ENCODE peak calls at places on chromosomes 11 and 22, in eight cellular contexts. W is mesendoderm; Y is small intestine; G is brain microvascular endothelial cell; K is effector memory CD4-positive, alpha-beta T cell; A is kidney; P is SK-N-MC; J is mesenchymal stem cell. T is an unnamed sample.

GRCh38 chr22:34414467-34415440 is 494.5 kb upstream of the LARGE1 start:
- DNase-seq in G (no peak), Y (peak; percentile 79), K (no peak), W (peak; percentile 98), P (peak; percentile 64), A (no peak), J (no peak), T (peak; percentile 36)

GRCh38 chr11:290621-291231 is 1.8 kb downstream of the PGGHG start:
- DNase-seq in G (no peak), W (no peak), P (no peak), Y (no peak), J (no peak), K (no peak), A (peak; percentile 76), T (no peak)

GRCh38 chr11:8100605-8101004 is 19.6 kb downstream of the TUB start:
- DNase-seq in J (no peak), W (no peak), K (no peak), Y (no peak), P (no peak), A (no peak), G (no peak), T (no peak)

GRCh38 chr11:76975513-76975912 is 58.7 kb upstream of the B3GNT6 start:
- DNase-seq in Y (no peak), K (no peak), G (no peak), J (no peak), P (no peak), A (no peak), W (no peak), T (no peak)

GRCh38 chr11:30192620-30193019 is 38.2 kb upstream of the FSHB start:
- DNase-seq in W (no peak), A (no peak), G (no peak), K (no peak), Y (no peak), P (no peak), J (no peak), T (no peak)

GRCh38 chr11:124971810-124972209 is 17.8 kb downstream of the CCDC15 start:
- DNase-seq in W (no peak), Y (peak; percentile 43), K (no peak), P (no peak), A (no peak), J (no peak), G (no peak), T (no peak)

GRCh38 chr11:64844330-64845124 is at the start of gene CDC42BPG:
- DNase-seq in K (peak; percentile 60), Y (peak; percentile 91), G (peak; percentile 37), J (peak; percentile 71), A (peak; percentile 93), W (peak; percentile 91), P (no peak), T (peak; percentile 76)

GRCh38 chr22:36563444-36563843 is 34.5 kb upstream of the EIF3D start:
- DNase-seq in W (no peak), J (no peak), Y (no peak), G (no peak), P (no peak), A (no peak), K (no peak), T (no peak)

GRCh38 chr22:39926175-39927152 is 25.6 kb downstream of the GRAP2 start:
- DNase-seq in P (no peak), K (no peak), W (no peak), A (no peak), J (no peak), G (no peak), Y (peak; percentile 54), T (peak; percentile 54)

GRCh38 chr11:134519788-134520187 is 107.7 kb upstream of the B3GAT1 start:
- DNase-seq in P (no peak), A (peak; percentile 22), J (no peak), W (no peak), Y (no peak), G (no peak), K (no peak), T (no peak)

GRCh38 chr11:44058275-44058674 is 7.8 kb upstream of the ACCS start:
- DNase-seq in K (no peak), W (no peak), A (no peak), Y (no peak), P (no peak), G (no peak), J (no peak), T (no peak)

GRCh38 chr11:16945671-16946469 is 68.3 kb downstream of the PLEKHA7 start:
- DNase-seq in A (peak; percentile 79), G (peak; percentile 53), J (peak; percentile 53), P (no peak), Y (peak; percentile 82), W (peak; percentile 79), K (no peak), T (no peak)

GRCh38 chr11:73291196-73291595 is 16.9 kb upstream of the ARHGEF17 start:
- DNase-seq in A (peak; percentile 22), G (no peak), J (no peak), Y (no peak), P (no peak), K (no peak), W (no peak), T (no peak)

GRCh38 chr11:17574141-17574798 is 27.2 kb downstream of the OTOG start:
- DNase-seq in J (no peak), G (no peak), P (no peak), W (no peak), Y (no peak), A (peak; percentile 11), K (no peak), T (no peak)

GRCh38 chr11:122137081-122137793 is 21.2 kb upstream of the BLID start:
- DNase-seq in K (no peak), J (peak; percentile 93), A (no peak), Y (no peak), P (no peak), W (peak; percentile 22), G (peak; percentile 67), T (no peak)

GRCh38 chr22:27580311-27580897 is 221.2 kb downstream of the MN1 start:
- DNase-seq in G (no peak), A (no peak), W (no peak), P (no peak), K (no peak), J (no peak), Y (no peak), T (no peak)

GRCh38 chr22:22958621-22959020 is 71.0 kb downstream of the IGLL5 start:
- DNase-seq in G (no peak), W (no peak), Y (no peak), J (no peak), A (no peak), P (no peak), K (no peak), T (no peak)
- H3K27ac ChIP-seq in G (no peak overlapping the region), W (no peak overlapping the region), Y (no peak overlapping the region), J (no peak overlapping the region), A (no peak overlapping the region), P (no peak overlapping the region), K (no peak overlapping the region), T (no peak overlapping the region)

GRCh38 chr11:14905104-14906033 is 13.3 kb upstream of the CYP2R1 start:
- DNase-seq in G (no peak), K (peak; percentile 53), A (peak; percentile 82), J (peak; percentile 34), W (peak; percentile 86), P (no peak), Y (peak; percentile 30), T (peak; percentile 85)
- H3K4me3 ChIP-seq in G (peak overlapping the region; percentile 68), K (peak overlapping the region; percentile 63), A (peak overlapping the region; percentile 65), J (peak overlapping the region; percentile 54), W (peak overlapping the region; percentile 38), P (peak overlapping the region; percentile 23), Y (peak overlapping the region; percentile 38), T (peak overlapping the region; percentile 86)

DNA sequence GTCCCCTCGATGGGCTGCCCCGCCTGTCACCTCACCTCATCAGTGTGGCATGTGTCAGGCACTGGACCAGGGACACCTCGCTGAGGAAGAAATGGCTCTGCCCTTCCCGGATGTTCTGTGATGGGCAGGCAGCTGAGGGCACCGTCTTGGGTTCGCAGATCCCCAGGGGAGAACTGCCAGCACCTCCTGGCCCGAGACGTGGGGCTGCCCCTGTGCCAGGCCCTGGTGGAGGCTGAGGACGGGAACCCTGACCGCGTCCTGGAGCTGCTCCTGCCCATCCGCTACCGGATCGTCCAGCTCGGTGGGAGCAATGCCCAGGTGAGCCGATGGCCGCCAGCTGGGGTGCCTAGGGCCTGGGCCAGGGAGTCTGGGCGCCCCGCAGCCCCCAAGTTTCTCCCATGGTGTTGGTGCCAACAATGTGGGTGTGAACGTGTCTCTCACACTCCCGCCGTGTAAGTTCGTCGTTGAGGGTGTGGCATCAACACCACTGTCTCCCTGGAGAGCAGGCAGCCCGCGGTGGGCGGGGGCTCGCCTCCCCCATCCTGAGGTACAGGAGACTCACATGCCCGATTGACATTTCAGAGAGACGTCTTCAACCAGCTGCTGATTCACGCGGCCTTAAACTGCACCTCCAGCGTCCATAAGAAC is 7.3 kb upstream of the GTSE1 start:
- DNase-seq in J (no peak), Y (no peak), P (no peak), K (no peak), G (no peak), A (no peak), W (no peak), T (no peak)
- H3K27ac ChIP-seq in J (no peak overlapping the region), Y (no peak overlapping the region), P (no peak overlapping the region), K (no peak overlapping the region), G (no peak overlapping the region), A (no peak overlapping the region), W (no peak overlapping the region), T (no peak overlapping the region)

DNA sequence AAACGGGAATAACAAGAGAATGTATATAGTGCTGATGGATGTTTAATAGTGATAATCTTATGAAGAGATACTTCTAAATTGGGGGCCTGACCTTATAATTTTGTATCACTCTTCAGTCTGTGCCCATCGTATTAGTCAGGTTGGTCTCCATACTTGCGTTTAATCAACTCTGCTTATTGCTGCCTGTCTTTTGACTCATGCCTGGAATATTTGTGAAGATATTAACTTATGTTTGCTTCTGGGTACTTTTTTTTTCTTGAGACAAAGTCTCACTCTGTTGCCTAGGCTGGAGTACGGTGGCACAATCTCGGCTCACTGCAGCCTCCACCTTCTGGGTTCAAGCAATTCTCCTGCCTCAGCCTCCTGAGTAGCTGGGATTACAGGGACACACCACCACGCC is 24.0 kb downstream of the TMEM135 start:
- DNase-seq in A (no peak), W (no peak), P (no peak), J (no peak), Y (no peak), G (no peak), K (no peak), T (no peak)
- H3K4me3 ChIP-seq in A (no peak overlapping the region), W (no peak overlapping the region), P (no peak overlapping the region), J (no peak overlapping the region), Y (no peak overlapping the region), G (no peak overlapping the region), K (no peak overlapping the region), T (no peak overlapping the region)

T was measured in CD4-positive, CD25-positive, alpha-beta regulatory T cell.